ENCODE peak calls at places on chromosomes 6 and 20, in four cellular contexts. K is HCT116, G is K562, C is HepG2. P is an unnamed sample.

GRCh38 chr6:3592371-3592941 is 135.6 kb upstream of the SLC22A23 start:
- DNase-seq in C (peak; percentile 52), K (peak; percentile 24), G (no peak), P (peak; percentile 73)

GRCh38 chr6:12297363-12298016 is 7.3 kb downstream of the EDN1 start:
- DNase-seq in C (peak; percentile 46), G (no peak), K (no peak), P (no peak)

GRCh38 chr6:15417811-15418210 is 171.9 kb downstream of the JARID2 start:
- DNase-seq in K (no peak), G (no peak), C (no peak), P (no peak)

GRCh38 chr6:24504642-24505586 is 10.1 kb downstream of the ALDH5A1 start:
- DNase-seq in G (no peak), C (peak; percentile 94), K (no peak), P (no peak)

GRCh38 chr20:44819936-44820335 is 9.6 kb upstream of the RIMS4 start:
- DNase-seq in K (no peak), C (no peak), G (no peak), P (no peak)

GRCh38 chr20:43893930-43894329 is 20.7 kb upstream of the TOX2 start:
- DNase-seq in C (no peak), G (no peak), K (no peak), P (no peak)

GRCh38 chr6:27332692-27333641 is 20.9 kb upstream of the POM121L2 start:
- DNase-seq in K (peak; percentile 76), C (peak; percentile 75), G (peak; percentile 84), P (peak; percentile 92)

GRCh38 chr20:23232679-23233308 is 117.8 kb upstream of the NXT1 start:
- DNase-seq in C (peak; percentile 92), G (no peak), K (no peak), P (no peak)

GRCh38 chr6:159404296-159404695 is 235.1 kb downstream of the FNDC1 start:
- DNase-seq in K (no peak), G (no peak), C (no peak), P (no peak)

GRCh38 chr6:106746660-106747059 is 117.3 kb downstream of the QRSL1 start:
- DNase-seq in K (no peak), G (no peak), C (peak; percentile 40), P (no peak)

GRCh38 chr6:35385457-35386202 is 43.3 kb downstream of the PPARD start:
- DNase-seq in K (no peak), G (no peak), C (peak; percentile 47), P (no peak)

GRCh38 chr20:58649288-58650180 is 1.5 kb upstream of the STX16 start:
- DNase-seq in C (no peak), K (no peak), G (no peak), P (no peak)

GRCh38 chr6:150593119-150593518 is 6.6 kb upstream of the PLEKHG1 start:
- DNase-seq in K (no peak), C (no peak), G (no peak), P (no peak)

GRCh38 chr6:108029226-108029921 is 45.2 kb downstream of the OSTM1 start:
- DNase-seq in G (no peak), C (no peak), K (no peak), P (no peak)

GRCh38 chr20:31392836-31393235 is 2.4 kb upstream of the DEFB119 start:
- DNase-seq in G (no peak), C (no peak), K (no peak), P (no peak)

GRCh38 chr6:158233214-158233795 is 65.2 kb downstream of the GTF2H5 start:
- DNase-seq in G (peak; percentile 31), K (no peak), C (peak; percentile 49), P (no peak)

GRCh38 chr6:71126506-71126905 is 162.1 kb upstream of the OGFRL1 start:
- DNase-seq in C (no peak), G (no peak), K (no peak), P (no peak)

GRCh38 chr6:44976677-44977405 is 351.3 kb upstream of the RUNX2 start:
- DNase-seq in G (no peak), K (no peak), C (no peak), P (no peak)

GRCh38 chr6:44977406-44977740 is 350.8 kb upstream of the RUNX2 start:
- DNase-seq in G (no peak), K (no peak), C (no peak), P (no peak)

GRCh38 chr6:44983467-44984365 is 344.4 kb upstream of the RUNX2 start:
- DNase-seq in G (no peak), K (no peak), C (peak; percentile 5), P (no peak)

GRCh38 chr6:44985006-44985405 is 343.1 kb upstream of the RUNX2 start:
- DNase-seq in G (no peak), K (no peak), C (no peak), P (no peak)

DNA sequence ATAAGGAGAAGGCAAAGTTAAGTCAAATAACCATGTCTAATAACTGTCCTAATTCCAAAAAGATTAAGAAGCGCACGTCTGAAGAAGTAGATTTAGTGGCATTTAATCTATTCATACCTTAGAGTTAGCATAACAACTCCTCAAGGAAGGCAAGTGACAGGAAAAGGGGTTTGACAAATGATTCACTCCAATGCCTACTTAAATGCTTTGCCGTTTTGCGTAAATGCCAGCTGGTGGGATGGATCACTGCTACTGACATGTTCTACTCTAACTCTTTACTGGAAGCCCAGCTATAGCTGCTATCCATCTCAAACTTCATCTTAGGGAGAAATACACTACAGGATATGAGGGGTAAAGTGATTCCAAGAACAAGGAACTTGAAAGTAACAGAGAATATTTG is 347.3 kb upstream of the RUNX2 start:
- DNase-seq in C (no peak), K (no peak), G (no peak), P (no peak)
- H3K4me1 ChIP-seq in C (peaks cover 16% of the 10 kb centered on the region), K (no peaks in the 10 kb centered on the region), G (no peaks in the 10 kb centered on the region), P (no peaks in the 10 kb centered on the region)

GRCh38 chr6:7441048-7441775 is 51.6 kb downstream of the RIOK1 start:
- DNase-seq in C (no peak), G (no peak), K (no peak), P (no peak)
- TF ChIP-seq TCF7L2 in C (no peak), G (no peak), K (no peak), P (no peak)

GRCh38 chr20:15905661-15906060 is 667.6 kb downstream of the KIF16B start:
- DNase-seq in K (no peak), G (no peak), C (no peak), P (no peak)

GRCh38 chr20:15900443-15900842 is 672.8 kb downstream of the KIF16B start:
- DNase-seq in C (no peak), K (no peak), G (no peak), P (no peak)

GRCh38 chr20:15899972-15900371 is 673.3 kb downstream of the KIF16B start:
- DNase-seq in K (no peak), G (no peak), C (no peak), P (no peak)

GRCh38 chr20:15902493-15902892 is 670.8 kb downstream of the KIF16B start:
- DNase-seq in K (no peak), G (no peak), C (no peak), P (no peak)
- TF ChIP-seq CTCF in K (no peak), G (no peak), C (peak; percentile 41), P (no peak)

GRCh38 chr20:11982289-11982957 is 64.7 kb downstream of the BTBD3 start:
- DNase-seq in K (no peak), C (peak; percentile 54), G (no peak), P (no peak)

GRCh38 chr20:11979306-11980128 is 61.8 kb downstream of the BTBD3 start:
- DNase-seq in C (no peak), K (no peak), G (no peak), P (no peak)

GRCh38 chr20:11981366-11981947 is 63.8 kb downstream of the BTBD3 start:
- DNase-seq in K (no peak), C (no peak), G (no peak), P (no peak)

GRCh38 chr20:11980263-11980662 is 62.6 kb downstream of the BTBD3 start:
- DNase-seq in K (no peak), C (no peak), G (no peak), P (no peak)

GRCh38 chr20:11982958-11983470 is 65.3 kb downstream of the BTBD3 start:
- DNase-seq in C (peak; percentile 4), K (no peak), G (no peak), P (no peak)
- H3K4me1 ChIP-seq in C (peaks cover 18% of the 10 kb centered on the region), K (no peaks in the 10 kb centered on the region), G (no peaks in the 10 kb centered on the region), P (no peaks in the 10 kb centered on the region)

P was measured in Panc1.